ENCODE peak calls at places on chromosomes 4 and X, in six cellular contexts. B is naive thymus-derived CD4-positive, alpha-beta T cell; H is heart left ventricle; R is pancreas; V is astrocyte of the spinal cord; T is tibial artery. W is an unnamed sample.

GRCh38 chr4:3871181-3871852 is 105.1 kb downstream of the ADRA2C start:
- DNase-seq in H (no peak), V (no peak), T (peak), R (peak), B (no peak), W (no peak)

GRCh38 chrX:105698386-105698785 is 124.0 kb upstream of the NRK start:
- DNase-seq in H (no peak), R (no peak), V (peak), B (no peak), T (no peak), W (no peak)

GRCh38 chr4:105197777-105198176 is 51.1 kb downstream of the TET2 start:
- DNase-seq in V (peak), B (no peak), T (no peak), H (no peak), R (no peak), W (no peak)

GRCh38 chrX:150664290-150664689 is 28.9 kb upstream of the MTMR1 start:
- DNase-seq in R (peak), V (no peak), H (peak), T (peak), B (no peak), W (peak)

GRCh38 chr4:8745828-8746225 is 125.8 kb downstream of the HMX1 start:
- DNase-seq in T (no peak), R (no peak), H (no peak), V (no peak), B (no peak), W (no peak)

GRCh38 chrX:52576946-52577345 is 60.1 kb upstream of the XAGE1B start:
- DNase-seq in T (no peak), B (no peak), H (no peak), V (no peak), R (no peak), W (no peak)

GRCh38 chr4:158121203-158121586 is 51.6 kb downstream of the GASK1B start:
- DNase-seq in T (no peak), R (no peak), H (peak), V (peak), B (no peak), W (no peak)

GRCh38 chr4:151013944-151014343 is 1.1 kb downstream of the LRBA start:
- DNase-seq in B (no peak), R (no peak), T (no peak), H (no peak), V (no peak), W (no peak)

GRCh38 chrX:119062750-119063374 is 9.9 kb upstream of the CT47C1 start:
- DNase-seq in B (no peak), V (peak), R (no peak), T (no peak), H (no peak), W (no peak)

GRCh38 chr4:183249854-183250253 is 70.2 kb downstream of the CLDN22 start:
- DNase-seq in H (no peak), R (no peak), V (peak), B (no peak), T (no peak), W (no peak)

GRCh38 chr4:75370582-75370981 is 143.6 kb downstream of the RCHY1 start:
- DNase-seq in V (no peak), R (no peak), T (no peak), B (no peak), H (no peak), W (no peak)

GRCh38 chr4:10480616-10481015 is 23.4 kb upstream of the ZNF518B start:
- DNase-seq in B (no peak), T (no peak), R (no peak), H (no peak), V (no peak), W (no peak)

GRCh38 chr4:20264688-20265087 is 13.0 kb downstream of the SLIT2 start:
- DNase-seq in T (no peak), B (no peak), H (no peak), R (no peak), V (no peak), W (no peak)

GRCh38 chrX:17078031-17078730 is 131.7 kb downstream of the REPS2 start:
- DNase-seq in B (no peak), H (no peak), T (no peak), V (peak), R (no peak), W (peak)

GRCh38 chr4:158722291-158722916 is 792 bp downstream of the PPID start:
- DNase-seq in T (no peak), R (no peak), B (no peak), V (peak), H (no peak), W (no peak)

GRCh38 chr4:33162122-33162521 is 2442.0 kb downstream of the PCDH7 start:
- DNase-seq in B (no peak), V (no peak), H (no peak), R (no peak), T (no peak), W (no peak)

GRCh38 chr4:156959298-156959702 is 12.3 kb downstream of the PDGFC start:
- DNase-seq in V (peak), B (no peak), T (no peak), H (no peak), R (no peak), W (no peak)

GRCh38 chrX:111095974-111096870 is at the start of gene PAK3:
- DNase-seq in R (peak), H (peak), T (peak), B (peak), V (peak), W (no peak)

GRCh38 chr4:43564601-43565000 is 672.1 kb downstream of the GRXCR1 start:
- DNase-seq in T (no peak), V (no peak), H (no peak), R (no peak), B (no peak), W (no peak)

GRCh38 chrX:19886888-19887531 is 390 bp downstream of the SH3KBP1 start:
- DNase-seq in T (peak), H (peak), V (no peak), B (peak), R (peak), W (no peak)

GRCh38 chr4:1285151-1285789 is 4.4 kb upstream of the MAEA start:
- DNase-seq in H (no peak), R (no peak), T (no peak), B (no peak), V (no peak), W (no peak)

GRCh38 chr4:149211961-149212360 is 603.7 kb downstream of the IQCM start:
- DNase-seq in R (no peak), V (no peak), H (no peak), T (no peak), B (no peak), W (no peak)

GRCh38 chrX:10833299-10834169 is 213.1 kb upstream of the MID1 start:
- DNase-seq in B (no peak), H (peak), R (peak), V (peak), T (peak), W (peak)
- H3K4me3 ChIP-seq in B (no peak), H (peak), R (no peak), V (peak), T (peak), W (peak)

GRCh38 chrX:153414838-153415552 is 3.7 kb downstream of the ZFP92 start:
- DNase-seq in B (no peak), V (no peak), R (no peak), T (no peak), H (no peak), W (no peak)

GRCh38 chrX:153413731-153414130 is 2.5 kb downstream of the ZFP92 start:
- DNase-seq in T (no peak), H (no peak), B (no peak), V (no peak), R (no peak), W (no peak)

GRCh38 chrX:153411988-153412574 is 809 bp downstream of the ZFP92 start:
- DNase-seq in H (no peak), V (no peak), T (no peak), R (no peak), B (no peak), W (no peak)

GRCh38 chrX:153411255-153411987 is at the start of gene ZFP92:
- DNase-seq in T (no peak), B (peak), V (no peak), R (no peak), H (peak), W (no peak)

DNA sequence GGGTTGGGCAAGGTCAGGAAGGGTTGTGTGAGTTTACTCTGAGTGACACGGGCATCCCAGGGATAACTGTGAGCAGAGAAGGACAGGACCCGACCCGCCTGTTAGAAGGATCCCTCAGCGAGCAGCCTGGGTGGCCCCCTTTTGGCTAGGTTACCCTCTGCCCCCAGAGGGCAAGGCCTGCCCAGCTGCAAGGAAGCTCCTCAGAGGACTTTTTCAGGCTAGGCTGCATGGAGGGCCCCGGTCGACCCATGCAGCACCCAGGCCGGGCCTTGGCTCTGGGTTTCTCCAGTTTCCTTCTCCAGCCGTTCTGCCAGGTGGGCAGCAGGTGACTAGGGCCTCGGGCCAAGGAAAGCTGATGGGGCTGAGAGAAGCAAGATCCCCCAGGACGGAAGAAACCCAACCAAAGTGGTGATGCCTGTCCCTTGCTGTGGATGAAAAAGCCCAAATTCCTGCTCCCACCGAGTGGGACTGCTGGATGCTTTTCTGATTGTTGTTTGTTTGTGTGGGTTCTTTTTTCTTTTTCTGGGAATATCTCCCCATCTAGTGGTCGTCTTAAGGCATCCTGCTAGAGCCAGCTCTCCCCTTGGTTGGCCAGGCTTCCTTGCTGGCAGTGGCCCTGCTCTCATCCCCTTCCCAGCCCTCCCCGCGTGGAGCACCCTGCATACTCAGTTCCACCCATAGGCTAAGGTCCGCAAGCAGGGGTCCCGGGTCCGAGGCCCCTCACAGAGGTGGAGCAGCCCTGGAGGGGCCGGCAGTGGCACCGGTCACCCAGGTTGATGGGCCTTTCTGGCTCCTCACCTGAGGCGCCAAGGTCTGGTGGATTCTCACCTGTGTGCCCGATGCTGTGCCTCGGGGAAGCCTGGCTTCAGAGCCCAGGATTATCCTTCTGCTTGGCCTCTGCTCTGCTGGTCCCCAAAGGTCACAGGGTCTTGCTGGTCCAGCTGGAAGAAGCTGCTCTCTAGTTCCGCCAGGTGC is 1.8 kb downstream of the ZFP92 start:
- DNase-seq in H (no peak), R (no peak), T (no peak), V (no peak), B (no peak), W (no peak)
- H3K4me3 ChIP-seq in H (peak), R (no peak), T (no peak), V (no peak), B (no peak), W (no peak)

GRCh38 chrX:39899059-39899458 is 198.7 kb downstream of the BCOR start:
- DNase-seq in R (no peak), V (no peak), H (no peak), T (no peak), B (no peak), W (no peak)

GRCh38 chrX:39896951-39897740 is 200.6 kb downstream of the BCOR start:
- DNase-seq in V (peak), T (peak), H (peak), B (no peak), R (no peak), W (peak)

GRCh38 chrX:39895228-39896110 is 202.3 kb downstream of the BCOR start:
- DNase-seq in R (no peak), T (no peak), B (no peak), H (no peak), V (no peak), W (no peak)

GRCh38 chrX:39898147-39898546 is 199.6 kb downstream of the BCOR start:
- DNase-seq in T (no peak), R (no peak), B (no peak), V (no peak), H (no peak), W (no peak)

GRCh38 chrX:39897741-39898097 is 200.0 kb downstream of the BCOR start:
- DNase-seq in V (no peak), B (no peak), T (no peak), H (no peak), R (no peak), W (no peak)
- H3K4me3 ChIP-seq in V (no peak), B (no peak), T (no peak), H (no peak), R (no peak), W (no peak)

DNA sequence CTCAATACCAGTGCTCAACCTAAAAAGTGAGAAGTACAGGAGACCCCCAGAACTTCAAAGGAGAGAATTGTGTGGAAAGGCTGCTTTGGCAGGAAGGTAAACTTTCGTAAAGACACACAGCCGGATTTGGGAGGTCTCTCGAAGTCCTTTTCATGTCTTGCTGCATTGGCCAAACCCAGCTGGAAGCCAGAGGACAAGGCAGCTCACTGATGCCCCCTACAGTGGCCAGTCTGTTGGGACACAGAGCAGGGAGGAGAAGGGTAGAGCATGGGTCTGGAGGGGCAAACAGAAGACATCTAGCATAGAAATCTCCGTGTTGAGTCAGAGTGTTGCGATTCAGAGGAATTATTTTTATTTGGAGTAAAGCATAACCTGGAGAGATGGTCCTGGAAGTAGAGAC is 198.9 kb downstream of the ANK2 start:
- DNase-seq in T (no peak), V (no peak), H (no peak), R (no peak), B (no peak), W (no peak)
- H3K4me3 ChIP-seq in T (no peak), V (no peak), H (no peak), R (no peak), B (no peak), W (no peak)

DNA sequence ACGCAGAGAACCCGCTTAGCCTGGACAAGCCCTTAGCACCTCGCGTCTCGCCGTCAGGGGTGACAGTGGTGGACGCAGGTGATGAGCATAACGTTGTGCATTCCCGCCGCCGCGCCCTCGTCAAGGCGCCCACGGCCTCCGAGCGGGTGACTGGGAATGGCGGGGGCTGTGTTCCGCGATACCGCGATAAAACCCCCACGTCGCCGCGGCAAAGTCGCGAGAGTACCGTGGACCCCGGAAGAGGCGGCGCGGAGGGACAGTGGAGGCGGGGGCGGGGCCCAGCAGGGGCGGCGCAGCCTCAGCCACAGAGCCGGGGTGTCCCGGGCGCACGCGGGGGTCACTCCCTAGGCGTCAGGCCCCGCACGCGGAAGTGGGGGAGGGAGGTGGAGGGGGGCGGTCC is 53.8 kb downstream of the ZFYVE28 start:
- DNase-seq in T (peak), V (peak), H (peak), R (peak), B (peak), W (no peak)
- H3K4me3 ChIP-seq in T (peak), V (peak), H (peak), R (no peak), B (peak), W (peak)

DNA sequence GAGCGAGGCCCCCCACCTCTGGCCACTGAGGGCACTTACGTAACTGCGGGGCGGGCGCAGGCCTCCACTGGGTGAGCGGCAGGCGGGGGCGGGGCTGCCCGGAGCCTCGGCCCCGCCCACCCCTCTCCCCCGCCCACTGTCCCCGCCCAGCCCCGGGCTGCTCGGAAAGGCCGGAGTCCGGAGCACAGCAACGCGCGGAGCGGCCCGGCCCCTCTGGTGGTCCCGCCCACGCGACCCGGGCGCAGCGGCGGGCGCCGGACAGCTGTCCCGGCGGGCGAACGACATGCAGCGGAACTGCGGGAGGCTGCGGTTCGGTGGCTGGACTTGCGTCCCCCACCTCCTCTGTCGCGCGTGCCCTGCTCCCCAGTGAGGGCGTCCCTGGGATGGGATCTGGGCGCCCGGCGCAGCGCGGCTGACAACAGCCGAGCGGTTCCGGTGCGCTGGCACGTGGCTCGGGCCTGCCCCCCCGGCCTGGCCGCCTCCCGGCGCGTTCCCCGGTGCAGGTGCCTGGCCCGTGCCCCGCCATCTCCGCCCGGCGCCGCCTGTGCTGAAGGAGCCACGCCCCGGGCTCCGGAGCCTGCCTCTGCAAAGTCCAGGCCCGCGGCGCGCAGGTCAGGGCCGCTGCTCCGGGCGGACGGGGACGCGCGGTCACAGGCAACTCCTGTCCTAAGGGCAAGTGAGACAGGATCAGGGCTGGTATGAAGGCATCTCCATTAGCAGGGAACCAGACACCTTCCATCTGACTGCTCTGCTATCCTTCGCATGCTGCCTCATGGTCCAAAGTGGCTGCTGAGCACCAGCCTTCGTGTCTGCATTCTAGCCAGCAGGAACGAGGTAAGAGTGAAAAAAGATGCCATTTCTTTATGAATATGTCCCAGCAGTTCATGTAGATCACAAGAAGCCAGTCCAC is 21.8 kb upstream of the JAKMIP1 start:
- DNase-seq in R (peak), V (peak), B (no peak), T (peak), H (peak), W (peak)
- H3K4me3 ChIP-seq in R (peak), V (no peak), B (no peak), T (peak), H (peak), W (peak)

GRCh38 chrX:47232197-47232802 is 509 bp upstream of the USP11 start:
- DNase-seq in V (no peak), H (no peak), B (no peak), T (no peak), R (no peak), W (no peak)

GRCh38 chrX:47233333-47234113 is 714 bp downstream of the USP11 start:
- DNase-seq in T (peak), H (peak), R (peak), B (peak), V (peak), W (peak)

GRCh38 chrX:47234583-47234982 is 1.8 kb downstream of the USP11 start:
- DNase-seq in H (no peak), V (no peak), B (no peak), T (no peak), R (no peak), W (no peak)

GRCh38 chrX:47231167-47231566 is 1.6 kb upstream of the USP11 start:
- DNase-seq in V (no peak), R (no peak), H (no peak), B (no peak), T (no peak), W (no peak)

GRCh38 chrX:47232803-47233332 is at the start of gene USP11:
- DNase-seq in R (no peak), V (peak), T (peak), B (no peak), H (peak), W (no peak)
- H3K4me3 ChIP-seq in R (peak), V (peak), T (peak), B (peak), H (peak), W (peak)